ENCODE peak calls at places on chromosomes 2 and 18, in ten cellular contexts. Y is neural crest cell; P is lower leg skin; C is AG10803; F is EL; A is GOT3; I is GM03348; X is stimulated activated naive CD8-positive, alpha-beta T cell treated with anti-CD3 and anti-CD28 coated beads, Interleukin-15, amount 100 ng/mL, for 72 hours; W is skeletal muscle cell; V is NCI-H345. N is an unnamed sample.

GRCh38 chr18:8661754-8662573 is 43.4 kb upstream of the MTCL1 start:
- DNase-seq in Y (peak), P (no peak), C (peak), F (no peak), A (no peak), I (peak), X (no peak), W (no peak), V (peak), N (peak)

GRCh38 chr18:59917422-59917821 is 17.6 kb downstream of the PMAIP1 start:
- DNase-seq in Y (no peak), P (peak), C (no peak), F (no peak), A (no peak), I (peak), X (no peak), W (no peak), V (no peak), N (peak)

GRCh38 chr18:74714796-74715195 is 117.1 kb downstream of the ZNF407 start:
- DNase-seq in Y (no peak), P (no peak), C (no peak), F (no peak), A (no peak), I (no peak), X (no peak), W (no peak), V (no peak), N (no peak)

GRCh38 chr2:141423212-141423611 is 707.6 kb downstream of the LRP1B start:
- DNase-seq in Y (no peak), P (no peak), C (no peak), F (no peak), A (no peak), I (no peak), X (no peak), W (no peak), V (no peak), N (no peak)

GRCh38 chr2:105403785-105404698 is 5.2 kb upstream of the FHL2 start:
- DNase-seq in Y (no peak), P (peak), C (peak), F (peak), A (peak), I (peak), X (no peak), W (peak), V (no peak), N (peak)

GRCh38 chr2:84971799-84972790 is 1.1 kb downstream of the KCMF1 start:
- DNase-seq in Y (peak), P (peak), C (peak), F (peak), A (no peak), I (peak), X (peak), W (no peak), V (peak), N (no peak)

GRCh38 chr2:74045454-74045853 is 60.7 kb downstream of the TET3 start:
- DNase-seq in Y (no peak), P (no peak), C (peak), F (peak), A (no peak), I (no peak), X (no peak), W (peak), V (no peak), N (peak)

GRCh38 chr2:200221055-200221692 is 85.3 kb upstream of the SPATS2L start:
- DNase-seq in Y (no peak), P (no peak), C (no peak), F (no peak), A (no peak), I (no peak), X (no peak), W (no peak), V (no peak), N (no peak)

GRCh38 chr2:53636616-53637015 is 131.0 kb upstream of the CHAC2 start:
- DNase-seq in Y (no peak), P (no peak), C (peak), F (peak), A (no peak), I (no peak), X (no peak), W (no peak), V (no peak), N (no peak)

GRCh38 chr18:58221060-58221725 is 177.2 kb downstream of the NEDD4L start:
- DNase-seq in Y (no peak), P (no peak), C (peak), F (peak), A (no peak), I (no peak), X (no peak), W (no peak), V (no peak), N (peak)

GRCh38 chr2:39024833-39025232 is 96.0 kb downstream of the SOS1 start:
- DNase-seq in Y (no peak), P (no peak), C (peak), F (peak), A (no peak), I (no peak), X (no peak), W (no peak), V (no peak), N (peak)

GRCh38 chr2:32864337-32864736 is 82.4 kb upstream of the LTBP1 start:
- DNase-seq in Y (no peak), P (no peak), C (peak), F (peak), A (no peak), I (peak), X (no peak), W (peak), V (no peak), N (peak)

GRCh38 chr2:12717988-12718661 is 1.4 kb downstream of the TRIB2 start:
- DNase-seq in Y (peak), P (peak), C (peak), F (peak), A (no peak), I (peak), X (peak), W (no peak), V (peak), N (peak)

GRCh38 chr2:109061736-109062557 is 67.1 kb upstream of the SH3RF3 start:
- DNase-seq in Y (no peak), P (peak), C (no peak), F (no peak), A (no peak), I (no peak), X (no peak), W (no peak), V (no peak), N (no peak)

GRCh38 chr18:7139409-7139808 is 21.8 kb upstream of the LAMA1 start:
- DNase-seq in Y (no peak), P (no peak), C (no peak), F (no peak), A (no peak), I (no peak), X (no peak), W (no peak), V (no peak), N (no peak)

GRCh38 chr2:38443021-38443541 is 66.0 kb upstream of the ATL2 start:
- DNase-seq in Y (no peak), P (no peak), C (no peak), F (peak), A (no peak), I (no peak), X (no peak), W (no peak), V (no peak), N (no peak)

GRCh38 chr18:42174909-42175308 is 219.9 kb downstream of the PIK3C3 start:
- DNase-seq in Y (no peak), P (no peak), C (peak), F (peak), A (no peak), I (no peak), X (no peak), W (no peak), V (no peak), N (no peak)

GRCh38 chr2:152413228-152414030 is 78.5 kb downstream of the FMNL2 start:
- DNase-seq in Y (no peak), P (no peak), C (peak), F (no peak), A (no peak), I (no peak), X (no peak), W (no peak), V (no peak), N (no peak)

N was measured in foreskin fibroblast.